ENCODE peak calls at places on chromosome 1, in seven cellular contexts. One of them, this sample, is unnamed.

GRCh38 chr1:234605983-234606730 is 3.8 kb downstream of the IRF2BP2 start:
- DNase-seq in activated naive CD4-positive, alpha-beta T cell: peak; percentile 14
- DNase-seq in ELR: peak; percentile 72
- DNase-seq in sciatic nerve: no peak
- DNase-seq in brain microvascular endothelial cell: no peak
- DNase-seq in lower lobe of right lung: peak; percentile 59
- DNase-seq in GM03348: no peak
- DNase-seq in this sample: peak; percentile 67

GRCh38 chr1:244255426-244255965 is 196.2 kb downstream of the ADSS2 start:
- DNase-seq in activated naive CD4-positive, alpha-beta T cell: no peak
- DNase-seq in ELR: no peak
- DNase-seq in sciatic nerve: no peak
- DNase-seq in brain microvascular endothelial cell: no peak
- DNase-seq in lower lobe of right lung: no peak
- DNase-seq in GM03348: no peak
- DNase-seq in this sample: no peak

GRCh38 chr1:213095467-213095866 is 44.4 kb downstream of the RPS6KC1 start:
- DNase-seq in activated naive CD4-positive, alpha-beta T cell: no peak
- DNase-seq in ELR: no peak
- DNase-seq in sciatic nerve: no peak
- DNase-seq in brain microvascular endothelial cell: no peak
- DNase-seq in lower lobe of right lung: no peak
- DNase-seq in GM03348: no peak
- DNase-seq in this sample: no peak

GRCh38 chr1:197320991-197321531 is 53.0 kb downstream of the CRB1 start:
- DNase-seq in activated naive CD4-positive, alpha-beta T cell: no peak
- DNase-seq in ELR: no peak
- DNase-seq in sciatic nerve: no peak
- DNase-seq in brain microvascular endothelial cell: peak; percentile 40
- DNase-seq in lower lobe of right lung: no peak
- DNase-seq in GM03348: peak; percentile 32
- DNase-seq in this sample: peak; percentile 91

GRCh38 chr1:56409112-56409691 is 170.2 kb downstream of the PLPP3 start:
- DNase-seq in activated naive CD4-positive, alpha-beta T cell: no peak
- DNase-seq in ELR: no peak
- DNase-seq in sciatic nerve: no peak
- DNase-seq in brain microvascular endothelial cell: no peak
- DNase-seq in lower lobe of right lung: peak; percentile 71
- DNase-seq in GM03348: peak; percentile 21
- DNase-seq in this sample: no peak

GRCh38 chr1:167344112-167344511 is 123.4 kb downstream of the POU2F1 start:
- DNase-seq in activated naive CD4-positive, alpha-beta T cell: no peak
- DNase-seq in ELR: peak; percentile 53
- DNase-seq in sciatic nerve: no peak
- DNase-seq in brain microvascular endothelial cell: peak; percentile 34
- DNase-seq in lower lobe of right lung: no peak
- DNase-seq in GM03348: no peak
- DNase-seq in this sample: peak; percentile 90

GRCh38 chr1:26349196-26349885 is 4.6 kb downstream of the CRYBG2 start:
- DNase-seq in activated naive CD4-positive, alpha-beta T cell: no peak
- DNase-seq in ELR: peak; percentile 97
- DNase-seq in sciatic nerve: no peak
- DNase-seq in brain microvascular endothelial cell: peak; percentile 73
- DNase-seq in lower lobe of right lung: no peak
- DNase-seq in GM03348: peak; percentile 71
- DNase-seq in this sample: peak; percentile 50

GRCh38 chr1:229625893-229626831 is at the start of the genes TAF5L and URB2:
- DNase-seq in activated naive CD4-positive, alpha-beta T cell: peak; percentile 78
- DNase-seq in ELR: peak; percentile 90
- DNase-seq in sciatic nerve: peak; percentile 91
- DNase-seq in brain microvascular endothelial cell: peak; percentile 76
- DNase-seq in lower lobe of right lung: peak; percentile 92
- DNase-seq in GM03348: peak; percentile 96
- DNase-seq in this sample: peak; percentile 88

GRCh38 chr1:64319985-64320384 is 116.6 kb downstream of the UBE2U start:
- DNase-seq in activated naive CD4-positive, alpha-beta T cell: no peak
- DNase-seq in ELR: no peak
- DNase-seq in sciatic nerve: no peak
- DNase-seq in brain microvascular endothelial cell: no peak
- DNase-seq in lower lobe of right lung: no peak
- DNase-seq in GM03348: no peak
- DNase-seq in this sample: no peak

GRCh38 chr1:24107462-24108225 is 4.3 kb downstream of the MYOM3 start:
- DNase-seq in activated naive CD4-positive, alpha-beta T cell: no peak
- DNase-seq in ELR: peak; percentile 76
- DNase-seq in sciatic nerve: no peak
- DNase-seq in brain microvascular endothelial cell: peak; percentile 71
- DNase-seq in lower lobe of right lung: peak; percentile 36
- DNase-seq in GM03348: peak; percentile 45
- DNase-seq in this sample: peak; percentile 83

GRCh38 chr1:242055921-242056320 is 57.0 kb upstream of the MAP1LC3C start:
- DNase-seq in activated naive CD4-positive, alpha-beta T cell: no peak
- DNase-seq in ELR: no peak
- DNase-seq in sciatic nerve: no peak
- DNase-seq in brain microvascular endothelial cell: no peak
- DNase-seq in lower lobe of right lung: no peak
- DNase-seq in GM03348: no peak
- DNase-seq in this sample: no peak

GRCh38 chr1:114112775-114113174 is 40.9 kb downstream of the SYT6 start:
- DNase-seq in activated naive CD4-positive, alpha-beta T cell: no peak
- DNase-seq in ELR: no peak
- DNase-seq in sciatic nerve: no peak
- DNase-seq in brain microvascular endothelial cell: no peak
- DNase-seq in lower lobe of right lung: no peak
- DNase-seq in GM03348: no peak
- DNase-seq in this sample: no peak

GRCh38 chr1:222241410-222241809 is 306.5 kb downstream of the HHIPL2 start:
- DNase-seq in activated naive CD4-positive, alpha-beta T cell: no peak
- DNase-seq in ELR: no peak
- DNase-seq in sciatic nerve: no peak
- DNase-seq in brain microvascular endothelial cell: no peak
- DNase-seq in lower lobe of right lung: no peak
- DNase-seq in GM03348: no peak
- DNase-seq in this sample: no peak